ENCODE peak calls at places on chromosomes 7 and 10, in seven cellular contexts. I is lung, N is RKO, L is HEK293T, V is HCT116, X is AG08395, Y is HTR-8/SVneo. G is an unnamed sample.
A peak's percentile ranks its signal among the peaks of the same experiment; 100 is the strongest.

GRCh38 chr7:140081774-140082425 is 19.1 kb upstream of the PARP12 start:
- DNase-seq in I (no peak), N (no peak), X (no peak), L (no peak), V (no peak), Y (no peak), G (no peak)

GRCh38 chr7:155230169-155230593 is 67.5 kb upstream of the INSIG1 start:
- DNase-seq in I (no peak), L (no peak), N (peak; percentile 92), V (peak; percentile 96), Y (peak; percentile 96), X (peak; percentile 99), G (peak; percentile 95)

GRCh38 chr10:29377333-29377961 is 88.6 kb downstream of the LYZL1 start:
- DNase-seq in Y (peak; percentile 45), N (peak; percentile 63), X (peak; percentile 66), I (no peak), V (peak; percentile 8), L (peak; percentile 39), G (peak; percentile 26)

GRCh38 chr7:27174077-27175004 is at the start of gene HOXA10:
- DNase-seq in X (peak; percentile 66), L (peak; percentile 39), Y (no peak), I (no peak), V (no peak), N (no peak), G (no peak)

GRCh38 chr10:69897417-69897816 is 95.7 kb downstream of the COL13A1 start:
- DNase-seq in Y (no peak), L (no peak), I (no peak), X (no peak), V (no peak), N (no peak), G (no peak)

GRCh38 chr10:131161087-131161486 is 150.4 kb downstream of the TCERG1L start:
- DNase-seq in Y (no peak), V (no peak), I (no peak), N (no peak), L (no peak), X (no peak), G (no peak)

GRCh38 chr10:113711142-113711541 is 31.4 kb downstream of the CASP7 start:
- DNase-seq in L (no peak), N (no peak), Y (no peak), X (no peak), I (no peak), V (no peak), G (no peak)

GRCh38 chr7:12244694-12245093 is 33.6 kb downstream of the TMEM106B start:
- DNase-seq in V (no peak), N (no peak), Y (no peak), L (no peak), X (no peak), I (no peak), G (no peak)

GRCh38 chr7:45410893-45411292 is 163.3 kb upstream of the ADCY1 start:
- DNase-seq in V (no peak), X (no peak), Y (no peak), N (no peak), I (no peak), L (no peak), G (no peak)

GRCh38 chr7:44791278-44792219 is 4.9 kb upstream of the PPIA start:
- DNase-seq in L (no peak), X (peak; percentile 77), Y (peak; percentile 49), V (no peak), N (peak; percentile 51), I (no peak), G (peak; percentile 74)

GRCh38 chr10:104330168-104331117 is 7.8 kb downstream of the ITPRIP start:
- DNase-seq in V (no peak), N (no peak), I (no peak), L (no peak), X (peak; percentile 71), Y (no peak), G (peak; percentile 96)

GRCh38 chr10:48470893-48471805 is 133.7 kb downstream of the ARHGAP22 start:
- DNase-seq in X (peak; percentile 34), Y (no peak), V (no peak), N (peak; percentile 42), I (no peak), L (peak; percentile 36), G (peak; percentile 19)

GRCh38 chr7:28550580-28551205 is 138.4 kb downstream of the CREB5 start:
- DNase-seq in Y (no peak), V (no peak), L (no peak), N (no peak), X (no peak), I (no peak), G (no peak)

GRCh38 chr10:28781296-28781695 is 104.0 kb downstream of the BAMBI start:
- DNase-seq in V (no peak), Y (no peak), N (no peak), I (no peak), X (no peak), L (no peak), G (no peak)

GRCh38 chr10:5776881-5777197 is 36.4 kb downstream of the GDI2 start:
- DNase-seq in V (no peak), Y (no peak), I (no peak), X (peak; percentile 79), L (no peak), N (no peak), G (peak; percentile 77)

GRCh38 chr10:93916257-93917063 is 22.7 kb downstream of the SLC35G1 start:
- DNase-seq in I (no peak), L (peak; percentile 49), Y (peak; percentile 41), V (peak; percentile 22), N (peak; percentile 61), X (peak; percentile 42), G (peak; percentile 50)

GRCh38 chr7:28732037-28732869 is 225.9 kb downstream of the TRIL start:
- DNase-seq in Y (no peak), L (peak; percentile 24), I (no peak), N (no peak), V (no peak), X (peak; percentile 77), G (peak; percentile 56)

GRCh38 chr10:86349474-86349873 is 17.1 kb downstream of the GRID1 start:
- DNase-seq in Y (peak; percentile 59), X (no peak), I (no peak), L (peak; percentile 68), V (peak; percentile 28), N (peak; percentile 40), G (no peak)

GRCh38 chr7:108650487-108650886 is 80.8 kb downstream of the DNAJB9 start:
- DNase-seq in N (peak; percentile 30), L (no peak), X (no peak), I (no peak), Y (no peak), V (no peak), G (peak; percentile 74)

GRCh38 chr10:132063432-132063831 is 2.3 kb upstream of the JAKMIP3 start:
- DNase-seq in Y (no peak), L (no peak), N (no peak), X (no peak), I (no peak), V (no peak), G (no peak)

GRCh38 chr7:5065107-5065407 is 19.4 kb downstream of the RBAK start:
- DNase-seq in Y (no peak), V (no peak), I (no peak), N (no peak), X (no peak), L (no peak), G (no peak)

GRCh38 chr10:88318803-88319202 is 264.3 kb downstream of the RNLS start:
- DNase-seq in I (no peak), V (peak; percentile 18), L (peak; percentile 17), N (no peak), X (no peak), Y (no peak), G (peak; percentile 2)

GRCh38 chr7:156460861-156461632 is 179.5 kb upstream of the RNF32 start:
- DNase-seq in N (no peak), I (no peak), Y (no peak), V (no peak), X (no peak), L (no peak), G (no peak)

GRCh38 chr7:36820527-36821170 is 96.4 kb upstream of the AOAH start:
- DNase-seq in Y (no peak), X (no peak), I (no peak), L (no peak), N (no peak), V (no peak), G (peak; percentile 20)

GRCh38 chr10:132388901-132389630 is 7.9 kb upstream of the PWWP2B start:
- DNase-seq in X (no peak), V (no peak), L (no peak), I (no peak), N (no peak), Y (peak; percentile 36), G (no peak)

GRCh38 chr7:22688034-22688433 is 39.0 kb upstream of the IL6 start:
- DNase-seq in I (no peak), V (no peak), Y (no peak), X (no peak), L (no peak), N (no peak), G (no peak)

GRCh38 chr7:51265066-51265907 is 51.3 kb downstream of the COBL start:
- DNase-seq in L (no peak), I (no peak), V (no peak), X (no peak), N (no peak), Y (no peak), G (no peak)

GRCh38 chr7:33868151-33868550 is 37.2 kb upstream of the BMPER start:
- DNase-seq in L (no peak), N (no peak), X (peak; percentile 90), I (no peak), Y (peak; percentile 29), V (no peak), G (peak; percentile 14)

GRCh38 chr7:104848386-104848990 is 165.5 kb upstream of the KMT2E start:
- DNase-seq in L (peak; percentile 50), V (peak; percentile 18), Y (peak; percentile 25), N (peak; percentile 32), X (peak; percentile 59), I (peak; percentile 42), G (peak; percentile 34)

GRCh38 chr10:113958631-113959382 is 84.9 kb upstream of the ADRB1 start:
- DNase-seq in N (peak; percentile 73), L (no peak), V (peak; percentile 82), I (peak; percentile 68), Y (peak; percentile 79), X (peak; percentile 94), G (peak; percentile 92)

GRCh38 chr7:27091936-27092752 is 3.7 kb downstream of the HOXA1 start:
- DNase-seq in V (no peak), Y (no peak), I (no peak), N (no peak), L (no peak), X (no peak), G (no peak)